ENCODE peak calls at places on chromosomes 5 and 9, in four cellular contexts. One of them, this sample, is unnamed.

GRCh38 chr5:171137768-171138540 is 171.1 kb upstream of the TLX3 start:
- DNase-seq in OCI-LY7: no peak
- DNase-seq in nephron progenitor cell: no peak
- DNase-seq in GM10248: no peak
- DNase-seq in this sample: no peak

GRCh38 chr9:4548796-4549725 is 58.8 kb downstream of the SLC1A1 start:
- DNase-seq in OCI-LY7: peak
- DNase-seq in GM10248: no peak
- DNase-seq in nephron progenitor cell: peak
- DNase-seq in this sample: no peak

GRCh38 chr9:12054235-12054634 is 639.0 kb upstream of the TYRP1 start:
- DNase-seq in OCI-LY7: no peak
- DNase-seq in nephron progenitor cell: no peak
- DNase-seq in GM10248: no peak
- DNase-seq in this sample: no peak

GRCh38 chr5:133735346-133735745 is 123.0 kb upstream of the FSTL4 start:
- DNase-seq in OCI-LY7: no peak
- DNase-seq in GM10248: no peak
- DNase-seq in nephron progenitor cell: no peak
- DNase-seq in this sample: no peak

GRCh38 chr9:125140576-125140975 is 2.8 kb downstream of the SCAI start:
- DNase-seq in GM10248: no peak
- DNase-seq in OCI-LY7: no peak
- DNase-seq in nephron progenitor cell: no peak
- DNase-seq in this sample: no peak

GRCh38 chr5:18745591-18745987 is 1111.3 kb downstream of the TAF11L14 start:
- DNase-seq in OCI-LY7: peak
- DNase-seq in GM10248: no peak
- DNase-seq in nephron progenitor cell: no peak
- DNase-seq in this sample: no peak

GRCh38 chr9:6984941-6985578 is 227.3 kb downstream of the KDM4C start:
- DNase-seq in nephron progenitor cell: no peak
- DNase-seq in OCI-LY7: no peak
- DNase-seq in GM10248: no peak
- DNase-seq in this sample: no peak

GRCh38 chr9:98373622-98374021 is 118.2 kb upstream of the TBC1D2 start:
- DNase-seq in GM10248: no peak
- DNase-seq in nephron progenitor cell: no peak
- DNase-seq in OCI-LY7: no peak
- DNase-seq in this sample: no peak

GRCh38 chr9:109990541-109990940 is 210.5 kb downstream of the PALM2AKAP2 start:
- DNase-seq in GM10248: no peak
- DNase-seq in nephron progenitor cell: no peak
- DNase-seq in OCI-LY7: no peak
- DNase-seq in this sample: no peak

GRCh38 chr5:157150995-157151394 is 8.3 kb upstream of the MED7 start:
- DNase-seq in GM10248: no peak
- DNase-seq in nephron progenitor cell: no peak
- DNase-seq in OCI-LY7: no peak
- DNase-seq in this sample: no peak

GRCh38 chr5:141040093-141040762 is 10.9 kb upstream of the PCDHB1 start:
- DNase-seq in nephron progenitor cell: peak
- DNase-seq in GM10248: no peak
- DNase-seq in OCI-LY7: no peak
- DNase-seq in this sample: no peak

GRCh38 chr5:77828445-77828844 is 52.3 kb upstream of the TBCA start:
- DNase-seq in OCI-LY7: no peak
- DNase-seq in GM10248: no peak
- DNase-seq in nephron progenitor cell: no peak
- DNase-seq in this sample: no peak

GRCh38 chr5:43432486-43433365 is 20.5 kb upstream of the CCL28 start:
- DNase-seq in OCI-LY7: no peak
- DNase-seq in GM10248: no peak
- DNase-seq in nephron progenitor cell: no peak
- DNase-seq in this sample: no peak

GRCh38 chr9:2159521-2160417 is 144.6 kb downstream of the SMARCA2 start:
- DNase-seq in GM10248: no peak
- DNase-seq in OCI-LY7: peak
- DNase-seq in nephron progenitor cell: no peak
- DNase-seq in this sample: no peak

GRCh38 chr9:124000161-124000783 is 11.3 kb upstream of the LHX2 start:
- DNase-seq in nephron progenitor cell: no peak
- DNase-seq in OCI-LY7: no peak
- DNase-seq in GM10248: no peak
- DNase-seq in this sample: no peak

GRCh38 chr9:69279084-69279729 is 45.8 kb upstream of the ENTREP1 start:
- DNase-seq in nephron progenitor cell: no peak
- DNase-seq in OCI-LY7: no peak
- DNase-seq in GM10248: no peak
- DNase-seq in this sample: no peak

GRCh38 chr5:122515709-122516431 is 203.8 kb downstream of the SNCAIP start:
- DNase-seq in nephron progenitor cell: peak
- DNase-seq in GM10248: peak
- DNase-seq in OCI-LY7: peak
- DNase-seq in this sample: peak

GRCh38 chr5:14879985-14880589 is 8.5 kb upstream of the ANKH start:
- DNase-seq in nephron progenitor cell: no peak
- DNase-seq in OCI-LY7: no peak
- DNase-seq in GM10248: no peak
- DNase-seq in this sample: no peak

GRCh38 chr9:111945216-111945615 is 48.6 kb downstream of the UGCG start:
- DNase-seq in OCI-LY7: no peak
- DNase-seq in GM10248: peak
- DNase-seq in nephron progenitor cell: no peak
- DNase-seq in this sample: peak

GRCh38 chr5:114838937-114839336 is 330.8 kb downstream of the TRIM36 start:
- DNase-seq in OCI-LY7: no peak
- DNase-seq in GM10248: no peak
- DNase-seq in nephron progenitor cell: no peak
- DNase-seq in this sample: no peak

GRCh38 chr5:86999951-87000350 is 267.7 kb upstream of the RASA1 start:
- DNase-seq in nephron progenitor cell: no peak
- DNase-seq in OCI-LY7: no peak
- DNase-seq in GM10248: no peak
- DNase-seq in this sample: no peak

GRCh38 chr9:8576741-8577140 is 777.2 kb upstream of the DMAC1 start:
- DNase-seq in GM10248: no peak
- DNase-seq in OCI-LY7: no peak
- DNase-seq in nephron progenitor cell: no peak
- DNase-seq in this sample: no peak

GRCh38 chr5:31638748-31639418 is at the start of gene PDZD2:
- DNase-seq in nephron progenitor cell: peak
- DNase-seq in GM10248: peak
- DNase-seq in OCI-LY7: peak
- DNase-seq in this sample: peak

GRCh38 chr5:12292610-12293204 is 388.5 kb upstream of the CTNND2 start:
- DNase-seq in OCI-LY7: peak
- DNase-seq in nephron progenitor cell: peak
- DNase-seq in GM10248: no peak
- DNase-seq in this sample: no peak
- TF ChIP-seq CTCF in OCI-LY7: peak
- TF ChIP-seq CTCF in nephron progenitor cell: peak
- TF ChIP-seq CTCF in GM10248: no peak
- TF ChIP-seq CTCF in this sample: peak

GRCh38 chr5:73170522-73170921 is 2.5 kb upstream of the TMEM174 start:
- DNase-seq in nephron progenitor cell: no peak
- DNase-seq in GM10248: no peak
- DNase-seq in OCI-LY7: peak
- DNase-seq in this sample: no peak
- TF ChIP-seq CTCF in nephron progenitor cell: no peak
- TF ChIP-seq CTCF in GM10248: peak
- TF ChIP-seq CTCF in OCI-LY7: peak
- TF ChIP-seq CTCF in this sample: peak

GRCh38 chr9:37262410-37262809 is 142.0 kb downstream of the ZCCHC7 start:
- DNase-seq in OCI-LY7: no peak
- DNase-seq in nephron progenitor cell: no peak
- DNase-seq in GM10248: no peak
- DNase-seq in this sample: no peak
- TF ChIP-seq CTCF in OCI-LY7: peak
- TF ChIP-seq CTCF in nephron progenitor cell: peak
- TF ChIP-seq CTCF in GM10248: peak
- TF ChIP-seq CTCF in this sample: peak

DNA sequence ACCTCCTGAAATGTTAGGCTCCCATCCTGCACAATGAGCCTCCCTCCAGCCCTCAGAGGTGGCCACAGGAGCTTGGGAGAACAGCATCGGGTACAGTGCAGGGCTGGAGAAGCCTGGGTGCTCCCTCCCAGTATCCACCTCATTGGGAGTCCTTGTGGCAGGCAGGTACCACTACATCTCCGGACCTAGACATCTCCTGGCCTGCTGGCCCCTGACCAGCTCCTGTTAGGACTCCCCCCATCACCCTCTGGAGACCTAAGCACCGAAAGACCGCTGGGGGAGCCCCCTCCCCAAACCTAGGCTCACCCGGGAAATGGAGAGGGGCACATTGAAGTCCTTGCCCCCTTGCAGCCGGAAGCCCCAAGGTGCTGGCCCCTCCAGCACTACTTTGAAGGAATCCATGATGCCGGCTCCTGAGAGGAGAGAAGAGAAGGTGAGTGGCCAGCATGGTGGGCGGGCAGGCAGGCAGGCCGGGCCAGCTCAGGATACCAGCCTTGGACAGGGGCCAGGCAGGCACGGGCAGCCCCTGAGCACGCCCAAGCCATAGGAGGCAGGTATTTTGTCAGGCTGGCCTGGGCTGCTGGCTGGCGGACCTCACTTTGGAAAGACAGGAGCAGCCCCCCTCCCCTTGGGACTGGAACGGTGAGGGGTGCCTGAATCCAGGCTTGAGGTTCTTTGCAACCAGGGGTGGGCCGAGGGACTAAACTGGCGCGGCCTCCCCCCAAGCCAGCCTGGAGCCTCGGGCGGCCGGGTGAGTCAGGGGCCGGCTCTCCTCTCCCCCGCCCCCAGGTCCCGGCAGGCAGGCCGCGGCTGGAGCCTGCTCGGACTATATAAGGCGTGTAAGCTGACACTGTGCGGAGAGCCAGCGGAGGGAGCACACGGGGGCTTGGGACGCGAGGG is 1.0 kb downstream of the PDLIM7 start:
- DNase-seq in nephron progenitor cell: peak
- DNase-seq in GM10248: peak
- DNase-seq in OCI-LY7: peak
- DNase-seq in this sample: peak
- TF ChIP-seq CTCF in nephron progenitor cell: peak
- TF ChIP-seq CTCF in GM10248: no peak
- TF ChIP-seq CTCF in OCI-LY7: peak
- TF ChIP-seq CTCF in this sample: no peak

DNA sequence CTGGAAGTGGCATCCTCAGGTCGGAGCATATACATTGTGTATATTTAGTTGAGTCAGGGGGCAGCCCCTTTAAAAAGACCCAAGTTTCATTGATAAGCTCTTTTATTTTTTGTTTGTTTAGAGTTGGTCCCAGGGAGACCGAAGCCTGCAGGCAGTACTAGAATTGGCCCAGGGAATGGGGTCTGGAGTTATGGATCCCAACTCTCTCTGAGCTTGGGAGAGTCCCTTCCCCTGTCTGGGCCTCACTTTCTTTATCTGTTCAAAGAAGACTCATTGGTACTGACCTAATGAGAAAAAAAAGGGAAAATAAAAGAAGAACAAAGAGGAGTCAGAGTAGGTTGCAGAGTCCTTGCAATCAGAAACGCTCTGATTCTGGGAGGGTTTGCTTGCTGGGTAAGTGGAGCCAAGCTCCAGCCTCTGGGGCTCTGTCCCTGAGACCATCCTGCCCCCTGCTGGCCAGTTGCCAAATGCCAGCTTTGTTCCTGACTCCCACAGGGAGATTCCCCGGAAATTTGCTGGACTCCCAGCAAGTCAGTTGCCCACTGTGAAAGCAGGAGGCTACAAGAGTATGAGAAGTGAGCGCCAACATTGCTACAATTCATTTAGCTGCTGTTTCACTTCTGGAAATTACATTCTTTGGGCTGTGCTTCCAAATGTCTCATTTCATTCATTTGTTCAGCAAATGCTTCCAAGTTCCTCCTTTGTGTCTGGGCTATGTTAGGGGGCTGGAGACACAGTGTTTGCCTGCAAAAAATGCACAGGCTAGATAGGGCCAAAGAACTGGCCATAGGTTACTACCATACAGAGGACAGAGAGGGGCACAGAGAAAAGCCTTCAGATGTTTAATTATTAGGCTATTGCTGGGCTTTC is 156.2 kb downstream of the MELK start:
- DNase-seq in nephron progenitor cell: peak
- DNase-seq in GM10248: peak
- DNase-seq in OCI-LY7: peak
- DNase-seq in this sample: peak
- TF ChIP-seq CTCF in nephron progenitor cell: peak
- TF ChIP-seq CTCF in GM10248: peak
- TF ChIP-seq CTCF in OCI-LY7: peak
- TF ChIP-seq CTCF in this sample: peak

DNA sequence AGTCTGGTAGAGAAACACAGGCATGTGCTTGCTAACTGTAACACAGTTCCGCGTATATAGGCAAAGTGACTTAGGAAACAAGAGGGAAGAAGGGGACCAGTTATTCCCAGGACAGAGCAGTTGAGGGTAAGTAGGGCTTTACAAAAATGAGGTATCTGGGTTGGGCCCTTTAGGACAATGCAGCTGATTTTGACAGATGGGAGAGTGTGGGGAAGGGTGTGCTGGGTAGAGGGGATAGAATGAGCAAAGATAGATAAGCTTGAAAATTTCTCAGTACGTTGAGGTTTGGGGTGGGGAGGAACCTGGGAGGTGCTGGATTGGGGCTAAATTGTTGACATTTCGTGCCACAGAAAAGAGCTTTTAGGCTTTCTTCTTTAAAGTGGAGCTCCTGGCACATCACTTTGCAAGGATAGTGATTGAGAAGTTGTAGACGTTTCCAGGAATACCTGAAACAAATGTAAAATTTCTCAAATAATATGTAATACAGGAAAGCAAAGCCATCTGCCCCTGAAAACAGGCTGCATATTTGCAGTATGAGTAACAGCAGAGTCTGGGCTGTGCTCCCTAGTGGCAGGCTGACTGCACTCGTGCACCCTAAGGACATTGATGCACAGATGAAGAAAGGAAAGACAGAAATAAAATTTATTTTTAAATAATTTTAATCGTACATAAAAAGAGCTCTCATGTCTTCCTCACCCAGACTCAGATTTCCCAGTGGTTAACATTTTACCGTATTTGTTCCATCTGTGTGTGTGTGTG is 145.0 kb upstream of the DMRT1 start:
- DNase-seq in nephron progenitor cell: no peak
- DNase-seq in OCI-LY7: no peak
- DNase-seq in GM10248: no peak
- DNase-seq in this sample: no peak
- TF ChIP-seq CTCF in nephron progenitor cell: no peak
- TF ChIP-seq CTCF in OCI-LY7: no peak
- TF ChIP-seq CTCF in GM10248: no peak
- TF ChIP-seq CTCF in this sample: no peak

DNA sequence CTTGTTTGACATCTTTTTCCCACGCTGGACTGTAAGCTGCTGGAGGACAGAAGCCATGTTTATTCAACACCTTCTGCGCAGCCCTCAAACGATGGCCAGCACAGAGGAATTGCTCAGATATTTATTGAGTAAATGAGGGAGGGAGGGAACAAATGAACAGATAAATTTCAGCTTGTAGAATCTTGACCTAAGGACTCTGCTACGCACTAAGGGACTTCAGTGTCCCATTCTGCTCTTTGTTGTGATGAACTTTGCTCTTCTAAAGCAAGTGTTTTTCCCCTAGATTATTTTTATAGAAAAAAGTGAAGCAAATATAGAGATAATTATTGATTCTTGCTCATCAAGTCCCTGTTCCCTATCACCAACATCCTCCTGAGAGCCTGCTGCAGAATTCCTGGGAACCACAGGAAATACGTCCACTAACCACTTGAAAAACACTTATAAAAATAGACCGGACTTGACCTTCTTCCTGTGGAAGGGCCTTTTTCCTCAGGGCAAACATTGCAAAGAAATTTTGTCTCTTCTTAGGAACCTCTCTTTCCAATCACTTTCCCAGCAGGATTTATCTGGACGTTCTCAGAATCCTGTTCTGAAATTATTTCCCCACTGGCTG is 54.9 kb downstream of the FGF1 start:
- DNase-seq in nephron progenitor cell: no peak
- DNase-seq in GM10248: no peak
- DNase-seq in OCI-LY7: no peak
- DNase-seq in this sample: no peak
- TF ChIP-seq CTCF in nephron progenitor cell: no peak
- TF ChIP-seq CTCF in GM10248: no peak
- TF ChIP-seq CTCF in OCI-LY7: no peak
- TF ChIP-seq CTCF in this sample: no peak